ENCODE peak calls at places on chromosomes 13 and 19, in nine cellular contexts. One of them, this sample, is unnamed.

GRCh38 chr19:2027361-2027760 is 11.8 kb upstream of the BTBD2 start:
- DNase-seq in BE2C: no peak
- DNase-seq in GM10248: no peak
- DNase-seq in smooth muscle cell of the brain vasculature: no peak
- DNase-seq in GM20000: no peak
- DNase-seq in left colon: no peak
- DNase-seq in nephron progenitor cell: no peak
- DNase-seq in GDM1: no peak
- DNase-seq in transverse colon: no peak
- DNase-seq in this sample: no peak

GRCh38 chr13:21944610-21945009 is 273.7 kb downstream of the FGF9 start:
- DNase-seq in BE2C: no peak
- DNase-seq in smooth muscle cell of the brain vasculature: no peak
- DNase-seq in left colon: no peak
- DNase-seq in GM10248: no peak
- DNase-seq in GM20000: no peak
- DNase-seq in nephron progenitor cell: no peak
- DNase-seq in GDM1: no peak
- DNase-seq in transverse colon: no peak
- DNase-seq in this sample: no peak

GRCh38 chr19:8336072-8336569 is 6.9 kb downstream of the KANK3 start:
- DNase-seq in nephron progenitor cell: no peak
- DNase-seq in GM10248: no peak
- DNase-seq in BE2C: no peak
- DNase-seq in smooth muscle cell of the brain vasculature: no peak
- DNase-seq in GM20000: no peak
- DNase-seq in transverse colon: no peak
- DNase-seq in left colon: no peak
- DNase-seq in GDM1: no peak
- DNase-seq in this sample: no peak

GRCh38 chr19:518292-519231 is 11.3 kb downstream of the TPGS1 start:
- DNase-seq in transverse colon: peak
- DNase-seq in nephron progenitor cell: peak
- DNase-seq in left colon: peak
- DNase-seq in smooth muscle cell of the brain vasculature: no peak
- DNase-seq in GM20000: no peak
- DNase-seq in GM10248: no peak
- DNase-seq in BE2C: no peak
- DNase-seq in GDM1: no peak
- DNase-seq in this sample: peak

GRCh38 chr13:110109910-110110309 is 197.0 kb downstream of the COL4A1 start:
- DNase-seq in nephron progenitor cell: no peak
- DNase-seq in BE2C: no peak
- DNase-seq in GDM1: no peak
- DNase-seq in GM20000: no peak
- DNase-seq in GM10248: no peak
- DNase-seq in left colon: peak
- DNase-seq in transverse colon: peak
- DNase-seq in smooth muscle cell of the brain vasculature: peak
- DNase-seq in this sample: no peak

GRCh38 chr19:45351401-45351952 is 10.9 kb downstream of the KLC3 start:
- DNase-seq in left colon: no peak
- DNase-seq in nephron progenitor cell: no peak
- DNase-seq in GM20000: no peak
- DNase-seq in transverse colon: no peak
- DNase-seq in smooth muscle cell of the brain vasculature: no peak
- DNase-seq in GDM1: no peak
- DNase-seq in BE2C: no peak
- DNase-seq in GM10248: no peak
- DNase-seq in this sample: no peak

GRCh38 chr19:14160017-14160703 is 23.8 kb upstream of the ASF1B start:
- DNase-seq in GM20000: no peak
- DNase-seq in left colon: no peak
- DNase-seq in transverse colon: no peak
- DNase-seq in BE2C: no peak
- DNase-seq in nephron progenitor cell: no peak
- DNase-seq in GM10248: no peak
- DNase-seq in smooth muscle cell of the brain vasculature: no peak
- DNase-seq in GDM1: no peak
- DNase-seq in this sample: peak

GRCh38 chr13:84894749-84895148 is 904.5 kb downstream of the SLITRK6 start:
- DNase-seq in GM10248: no peak
- DNase-seq in left colon: no peak
- DNase-seq in BE2C: no peak
- DNase-seq in GM20000: no peak
- DNase-seq in GDM1: no peak
- DNase-seq in nephron progenitor cell: no peak
- DNase-seq in smooth muscle cell of the brain vasculature: no peak
- DNase-seq in transverse colon: no peak
- DNase-seq in this sample: no peak

GRCh38 chr19:16581971-16582343 is 9.7 kb upstream of the SLC35E1 start:
- DNase-seq in GM20000: no peak
- DNase-seq in GM10248: no peak
- DNase-seq in smooth muscle cell of the brain vasculature: no peak
- DNase-seq in nephron progenitor cell: no peak
- DNase-seq in GDM1: no peak
- DNase-seq in transverse colon: no peak
- DNase-seq in BE2C: no peak
- DNase-seq in left colon: no peak
- DNase-seq in this sample: no peak

GRCh38 chr13:60326273-60326672 is 70.7 kb upstream of the TDRD3 start:
- DNase-seq in BE2C: no peak
- DNase-seq in GDM1: no peak
- DNase-seq in transverse colon: no peak
- DNase-seq in left colon: no peak
- DNase-seq in GM10248: no peak
- DNase-seq in smooth muscle cell of the brain vasculature: no peak
- DNase-seq in GM20000: no peak
- DNase-seq in nephron progenitor cell: no peak
- DNase-seq in this sample: no peak

GRCh38 chr13:26698392-26699196 is 62.0 kb downstream of the GPR12 start:
- DNase-seq in GM20000: peak
- DNase-seq in BE2C: peak
- DNase-seq in GM10248: peak
- DNase-seq in smooth muscle cell of the brain vasculature: peak
- DNase-seq in transverse colon: peak
- DNase-seq in left colon: peak
- DNase-seq in GDM1: peak
- DNase-seq in nephron progenitor cell: peak
- DNase-seq in this sample: peak